ENCODE peak calls at places on chromosome X, in six cellular contexts. Y is K562, U is H1, R is HCT116, P is HepG2, N is GM12878. E is an unnamed sample.

GRCh38 chrX:29225670-29226069 is 638.4 kb downstream of the IL1RAPL1 start:
- DNase-seq in R (no peak), N (no peak), P (no peak), Y (no peak), U (no peak), E (peak; percentile 64)

GRCh38 chrX:40146471-40147398 is 49.0 kb upstream of the BCOR start:
- DNase-seq in P (no peak), Y (no peak), U (peak; percentile 59), R (no peak), N (no peak), E (no peak)

GRCh38 chrX:125758819-125759218 is 407.3 kb downstream of the DCAF12L2 start:
- DNase-seq in P (no peak), Y (no peak), N (no peak), R (no peak), U (no peak), E (no peak)

GRCh38 chrX:10387011-10387410 is 230.2 kb downstream of the CLCN4 start:
- DNase-seq in P (no peak), U (no peak), Y (no peak), N (no peak), R (no peak), E (no peak)

GRCh38 chrX:63718010-63718694 is 66.9 kb downstream of the ARHGEF9 start:
- DNase-seq in Y (no peak), P (no peak), U (no peak), R (no peak), N (no peak), E (no peak)

GRCh38 chrX:40158036-40158706 is 60.4 kb upstream of the BCOR start:
- DNase-seq in U (peak; percentile 63), R (no peak), N (no peak), P (no peak), Y (no peak), E (no peak)

GRCh38 chrX:100410083-100410590 is at the start of gene PCDH19:
- DNase-seq in P (no peak), R (no peak), Y (no peak), U (peak; percentile 60), N (no peak), E (peak; percentile 76)

GRCh38 chrX:317424-318067 is 1.1 kb downstream of the GTPBP6 start:
- DNase-seq in N (no peak), Y (peak; percentile 95), P (no peak), R (no peak), U (no peak), E (no peak)

GRCh38 chrX:41823402-41823801 is 99.4 kb downstream of the GPR82 start:
- DNase-seq in N (no peak), U (no peak), P (peak; percentile 84), R (no peak), Y (no peak), E (no peak)

DNA sequence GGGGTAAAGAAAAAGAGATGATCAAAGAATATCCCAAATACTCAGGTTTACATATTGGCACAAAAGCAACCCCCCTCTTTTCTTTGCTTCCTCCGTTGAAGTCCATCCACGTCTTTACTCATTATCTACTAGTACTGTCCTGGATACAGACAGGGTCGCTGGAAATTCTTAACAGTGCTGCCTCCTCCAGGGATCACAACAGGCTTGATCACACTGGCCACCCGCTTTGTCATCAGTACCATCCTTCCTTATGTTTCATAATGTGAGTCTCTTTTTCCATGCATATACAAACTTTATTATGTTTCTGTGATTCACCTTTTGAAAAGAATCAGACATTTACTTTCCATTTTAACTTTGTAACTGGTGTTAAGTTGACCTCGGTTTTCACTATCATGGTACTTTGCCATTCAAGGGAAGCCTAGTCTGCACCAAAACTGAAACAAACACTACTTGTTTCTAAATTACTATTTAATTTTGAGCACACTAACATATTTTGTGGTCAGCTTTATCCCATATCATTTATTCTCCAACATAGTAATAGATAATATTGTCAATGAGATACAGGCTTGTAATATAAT is 387.5 kb upstream of the PPP1R2C start:
- DNase-seq in N (no peak), U (no peak), P (no peak), R (no peak), Y (no peak), E (no peak)
- TF ChIP-seq ZNF274 in N (no peak), U (no peak), P (no peak), R (no peak), Y (no peak), E (no peak)

GRCh38 chrX:20487227-20487626 is 220.5 kb upstream of the RPS6KA3 start:
- DNase-seq in N (no peak), P (no peak), R (peak; percentile 1), Y (no peak), U (no peak), E (no peak)
- TF ChIP-seq YY1 in N (no peak), P (no peak), R (no peak), Y (no peak), U (no peak), E (no peak)

GRCh38 chrX:16892504-16893362 is 22.6 kb upstream of the RBBP7 start:
- DNase-seq in R (peak; percentile 67), N (peak; percentile 25), Y (peak; percentile 72), P (peak; percentile 50), U (peak; percentile 62), E (peak; percentile 86)
- TF ChIP-seq ZNF274 in R (no peak), N (no peak), Y (no peak), P (no peak), U (no peak), E (no peak)

GRCh38 chrX:122868626-122869025 is 315.5 kb upstream of the GRIA3 start:
- DNase-seq in U (no peak), R (no peak), N (no peak), P (no peak), Y (no peak), E (no peak)
- TF ChIP-seq YY1 in U (no peak), R (no peak), N (no peak), P (no peak), Y (no peak), E (no peak)

E was measured in NT2/D1.